ENCODE peak calls at places on chromosomes 12 and 14, in nine cellular contexts. S, B, U, C, D, Y, F, V and R are unnamed samples.

GRCh38 chr14:89139404-89140247 is 277.4 kb downstream of the FOXN3 start:
- DNase-seq in S (no peak), B (no peak), U (no peak), C (no peak), D (no peak), Y (no peak), F (no peak), V (no peak), R (no peak)

GRCh38 chr12:12779529-12779928 is 5.9 kb upstream of the APOLD1 start:
- DNase-seq in S (peak; percentile 82), B (no peak), U (no peak), C (no peak), D (peak; percentile 67), Y (no peak), F (peak; percentile 50), V (no peak), R (no peak)

GRCh38 chr12:98699568-98699967 is 54.5 kb downstream of the APAF1 start:
- DNase-seq in S (peak; percentile 50), B (no peak), U (no peak), C (no peak), D (no peak), Y (no peak), F (no peak), V (no peak), R (no peak)

GRCh38 chr14:72291908-72292688 is 359.9 kb downstream of the RGS6 start:
- DNase-seq in S (peak; percentile 16), B (peak; percentile 55), U (no peak), C (no peak), D (peak; percentile 52), Y (peak; percentile 17), F (peak; percentile 58), V (no peak), R (no peak)

GRCh38 chr12:81078469-81079196 is 754 bp downstream of the ACSS3 start:
- DNase-seq in S (peak; percentile 75), B (peak; percentile 17), U (no peak), C (no peak), D (peak; percentile 55), Y (no peak), F (peak; percentile 30), V (no peak), R (no peak)

GRCh38 chr14:20808084-20808483 is 5.4 kb upstream of the RNASE1 start:
- DNase-seq in S (no peak), B (no peak), U (no peak), C (no peak), D (no peak), Y (no peak), F (peak; percentile 29), V (no peak), R (no peak)

GRCh38 chr12:54394281-54394719 is 9.8 kb upstream of the ZNF385A start:
- DNase-seq in S (peak; percentile 42), B (peak; percentile 65), U (no peak), C (no peak), D (peak; percentile 35), Y (no peak), F (peak; percentile 93), V (peak; percentile 40), R (peak; percentile 71)

GRCh38 chr14:65423986-65424385 is 11.5 kb downstream of the FUT8 start:
- DNase-seq in S (no peak), B (no peak), U (no peak), C (no peak), D (no peak), Y (no peak), F (no peak), V (no peak), R (no peak)

GRCh38 chr14:105411017-105411941 is 8.3 kb upstream of the MTA1 start:
- DNase-seq in S (peak; percentile 19), B (no peak), U (no peak), C (peak; percentile 84), D (no peak), Y (peak; percentile 12), F (peak; percentile 60), V (no peak), R (peak; percentile 21)

GRCh38 chr12:71653137-71653536 is 10.5 kb downstream of the ZFC3H1 start:
- DNase-seq in S (no peak), B (no peak), U (no peak), C (no peak), D (no peak), Y (no peak), F (no peak), V (no peak), R (no peak)

GRCh38 chr12:88505696-88506095 is 74.6 kb downstream of the KITLG start:
- DNase-seq in S (no peak), B (no peak), U (no peak), C (no peak), D (no peak), Y (no peak), F (no peak), V (no peak), R (no peak)

GRCh38 chr14:26173581-26173980 is 424.3 kb downstream of the NOVA1 start:
- DNase-seq in S (no peak), B (no peak), U (no peak), C (no peak), D (no peak), Y (no peak), F (no peak), V (no peak), R (no peak)

GRCh38 chr12:54033980-54034783 is 1.3 kb downstream of the HOXC5 start:
- DNase-seq in S (peak; percentile 83), B (no peak), U (no peak), C (no peak), D (no peak), Y (no peak), F (no peak), V (no peak), R (no peak)

GRCh38 chr12:60168441-60168840 is 572.6 kb downstream of the SLC16A7 start:
- DNase-seq in S (no peak), B (no peak), U (no peak), C (no peak), D (peak; percentile 14), Y (no peak), F (no peak), V (no peak), R (no peak)

GRCh38 chr12:113345318-113345717 is 10.4 kb upstream of the SLC8B1 start:
- DNase-seq in S (no peak), B (no peak), U (no peak), C (no peak), D (no peak), Y (no peak), F (no peak), V (no peak), R (no peak)

GRCh38 chr12:110585231-110585799 is 2.2 kb upstream of the PPTC7 start:
- DNase-seq in S (peak; percentile 87), B (peak; percentile 18), U (no peak), C (no peak), D (no peak), Y (peak; percentile 57), F (no peak), V (peak; percentile 30), R (no peak)

GRCh38 chr12:11711675-11712327 is 62.3 kb downstream of the ETV6 start:
- DNase-seq in S (peak; percentile 69), B (no peak), U (no peak), C (no peak), D (no peak), Y (peak; percentile 30), F (no peak), V (no peak), R (no peak)

GRCh38 chr12:6538420-6539275 is 4.3 kb downstream of the GAPDH start:
- DNase-seq in S (no peak), B (no peak), U (no peak), C (no peak), D (no peak), Y (no peak), F (peak; percentile 59), V (no peak), R (no peak)